ENCODE peak calls at places on chromosomes 6 and 20, in five cellular contexts. K is right lobe of liver, J is HCT116, E is body of pancreas, N is IMR-90. U is an unnamed sample.
A peak's percentile ranks its signal among the peaks of the same experiment; 100 is the strongest.

GRCh38 chr6:169042061-169042460 is 211.6 kb downstream of the THBS2 start:
- DNase-seq in E (no peak), N (no peak), J (no peak), K (no peak), U (no peak)

GRCh38 chr6:44100088-44100550 is 27.1 kb downstream of the MRPL14 start:
- DNase-seq in N (peak; percentile 37), K (no peak), J (no peak), E (peak; percentile 32), U (no peak)

GRCh38 chr6:79812195-79812594 is 135.2 kb downstream of the ELOVL4 start:
- DNase-seq in N (no peak), K (no peak), J (no peak), E (no peak), U (no peak)

GRCh38 chr20:46188866-46189265 is 70.8 kb downstream of the CD40 start:
- DNase-seq in J (no peak), N (no peak), K (no peak), E (no peak), U (no peak)

GRCh38 chr6:107355659-107356058 is 103.7 kb downstream of the PDSS2 start:
- DNase-seq in K (no peak), J (no peak), E (no peak), N (no peak), U (peak; percentile 52)

GRCh38 chr6:97656706-97657350 is 373.8 kb upstream of the MMS22L start:
- DNase-seq in K (no peak), J (no peak), E (no peak), N (no peak), U (no peak)

GRCh38 chr6:26022166-26022510 is 59.5 kb downstream of the TRIM38 start:
- DNase-seq in N (peak; percentile 88), J (peak; percentile 71), E (peak; percentile 63), K (no peak), U (peak; percentile 56)

GRCh38 chr6:157860505-157860991 is 37.5 kb downstream of the SNX9 start:
- DNase-seq in E (no peak), K (no peak), J (no peak), N (peak; percentile 55), U (no peak)

GRCh38 chr6:166435574-166435973 is 52.8 kb upstream of the MPC1 start:
- DNase-seq in J (no peak), E (no peak), N (no peak), K (no peak), U (no peak)

GRCh38 chr6:159828074-159828473 is 28.0 kb downstream of the PNLDC1 start:
- DNase-seq in E (peak; percentile 40), N (peak; percentile 14), J (no peak), K (no peak), U (no peak)

GRCh38 chr6:66376021-66376420 is 669.0 kb upstream of the EYS start:
- DNase-seq in E (no peak), N (no peak), J (no peak), K (no peak), U (no peak)

GRCh38 chr6:124964764-124965105 is 2.5 kb downstream of the RNF217 start:
- DNase-seq in E (no peak), J (no peak), N (no peak), K (no peak), U (no peak)

GRCh38 chr6:118735320-118735719 is 83.9 kb upstream of the CEP85L start:
- DNase-seq in E (no peak), N (no peak), J (no peak), K (no peak), U (no peak)

GRCh38 chr6:27214126-27214601 is 33.3 kb upstream of the PRSS16 start:
- DNase-seq in J (no peak), E (no peak), N (no peak), K (no peak), U (no peak)

GRCh38 chr6:54681987-54682386 is 164.6 kb upstream of the FAM83B start:
- DNase-seq in J (peak; percentile 12), N (peak; percentile 84), E (no peak), K (no peak), U (no peak)

GRCh38 chr20:57841297-57841866 is 131.6 kb upstream of the PMEPA1 start:
- DNase-seq in N (no peak), J (no peak), K (no peak), E (no peak), U (no peak)

GRCh38 chr20:38766071-38766470 is 17.8 kb downstream of the ACTR5 start:
- DNase-seq in K (no peak), E (no peak), N (no peak), J (no peak), U (no peak)

GRCh38 chr20:33093074-33093473 is 13.6 kb downstream of the BPIFB4 start:
- DNase-seq in E (no peak), J (no peak), K (no peak), N (no peak), U (no peak)

GRCh38 chr6:45974596-45974995 is 41.1 kb downstream of the CLIC5 start:
- DNase-seq in K (no peak), N (no peak), J (no peak), E (no peak), U (no peak)

GRCh38 chr6:108078191-108078590 is 3.6 kb upstream of the OSTM1 start:
- DNase-seq in K (no peak), J (no peak), N (no peak), E (no peak), U (no peak)

GRCh38 chr6:126632271-126632670 is 292.4 kb downstream of the CENPW start:
- DNase-seq in N (no peak), J (no peak), E (no peak), K (no peak), U (no peak)

GRCh38 chr6:49790340-49790739 is 3.3 kb upstream of the PGK2 start:
- DNase-seq in E (no peak), K (no peak), N (no peak), J (no peak), U (no peak)

GRCh38 chr20:31260326-31260932 is 3.0 kb downstream of the DEFB115 start:
- DNase-seq in J (peak; percentile 33), E (no peak), N (no peak), K (no peak), U (no peak)

GRCh38 chr20:258963-259362 is 1.4 kb downstream of the DEFB132 start:
- DNase-seq in E (no peak), K (no peak), J (peak; percentile 33), N (peak; percentile 16), U (no peak)

GRCh38 chr6:29845405-29846006 is 17.9 kb downstream of the HLA-G start:
- DNase-seq in E (no peak), K (no peak), N (no peak), J (peak; percentile 84), U (no peak)

GRCh38 chr6:3915076-3915791 is 66.1 kb downstream of the FAM50B start:
- DNase-seq in J (no peak), K (no peak), E (no peak), N (no peak), U (no peak)

GRCh38 chr20:51750037-51750769 is 18.0 kb downstream of the ATP9A start:
- DNase-seq in N (peak; percentile 94), K (peak; percentile 94), J (peak; percentile 96), E (peak; percentile 94), U (peak; percentile 43)

GRCh38 chr20:43994486-43995100 is 79.9 kb downstream of the TOX2 start:
- DNase-seq in K (no peak), N (peak; percentile 52), E (no peak), J (no peak), U (no peak)

GRCh38 chr20:51749674-51750036 is 18.5 kb downstream of the ATP9A start:
- DNase-seq in K (no peak), J (no peak), E (no peak), N (peak; percentile 79), U (no peak)

GRCh38 chr6:41937881-41938574 is 3.6 kb downstream of the CCND3 start:
- DNase-seq in K (no peak), J (no peak), N (no peak), E (no peak), U (peak; percentile 58)

GRCh38 chr20:60402209-60403058 is 444.2 kb downstream of the CDH26 start:
- DNase-seq in N (no peak), E (no peak), K (no peak), J (no peak), U (no peak)

GRCh38 chr6:91088976-91089375 is 502.1 kb upstream of the MAP3K7 start:
- DNase-seq in K (no peak), J (no peak), E (no peak), N (no peak), U (no peak)

GRCh38 chr6:11460837-11461661 is 76.5 kb upstream of the TMEM170B start:
- DNase-seq in N (no peak), K (no peak), J (no peak), E (no peak), U (no peak)

GRCh38 chr20:31856516-31856915 is 11.1 kb upstream of the FOXS1 start:
- DNase-seq in N (no peak), J (no peak), K (peak; percentile 23), E (no peak), U (no peak)

GRCh38 chr6:39887692-39888450 is 46.4 kb downstream of the MOCS1 start:
- DNase-seq in E (peak; percentile 78), K (no peak), N (peak; percentile 95), J (no peak), U (peak; percentile 86)
- TF ChIP-seq POLR2A in E (no peak), K (no peak), N (no peak), J (no peak), U (no peak)

GRCh38 chr6:5761370-5761769 is 245.4 kb downstream of the NRN1 start:
- DNase-seq in E (no peak), K (no peak), N (no peak), J (no peak), U (no peak)

GRCh38 chr6:5763871-5764270 is 242.9 kb downstream of the NRN1 start:
- DNase-seq in K (no peak), J (no peak), E (no peak), N (peak; percentile 8), U (no peak)

GRCh38 chr6:5763407-5763806 is 243.3 kb downstream of the NRN1 start:
- DNase-seq in N (peak; percentile 31), E (no peak), K (no peak), J (no peak), U (no peak)

GRCh38 chr6:5762561-5762968 is 244.2 kb downstream of the NRN1 start:
- DNase-seq in E (no peak), N (no peak), J (no peak), K (no peak), U (no peak)

GRCh38 chr6:5759571-5759970 is 247.2 kb downstream of the NRN1 start:
- DNase-seq in E (no peak), N (no peak), K (no peak), J (no peak), U (no peak)
- H3K9me3 ChIP-seq in E (no peaks in the 10 kb centered on the region), N (no peaks in the 10 kb centered on the region), K (no peaks in the 10 kb centered on the region), J (no peaks in the 10 kb centered on the region), U (peaks cover 9% of the 10 kb centered on the region)

GRCh38 chr6:15522026-15522425 is 140.8 kb downstream of the DTNBP1 start:
- DNase-seq in K (no peak), E (no peak), J (no peak), N (no peak), U (no peak)
- TF ChIP-seq POLR2A in K (no peak), E (no peak), J (no peak), N (no peak), U (no peak)

DNA sequence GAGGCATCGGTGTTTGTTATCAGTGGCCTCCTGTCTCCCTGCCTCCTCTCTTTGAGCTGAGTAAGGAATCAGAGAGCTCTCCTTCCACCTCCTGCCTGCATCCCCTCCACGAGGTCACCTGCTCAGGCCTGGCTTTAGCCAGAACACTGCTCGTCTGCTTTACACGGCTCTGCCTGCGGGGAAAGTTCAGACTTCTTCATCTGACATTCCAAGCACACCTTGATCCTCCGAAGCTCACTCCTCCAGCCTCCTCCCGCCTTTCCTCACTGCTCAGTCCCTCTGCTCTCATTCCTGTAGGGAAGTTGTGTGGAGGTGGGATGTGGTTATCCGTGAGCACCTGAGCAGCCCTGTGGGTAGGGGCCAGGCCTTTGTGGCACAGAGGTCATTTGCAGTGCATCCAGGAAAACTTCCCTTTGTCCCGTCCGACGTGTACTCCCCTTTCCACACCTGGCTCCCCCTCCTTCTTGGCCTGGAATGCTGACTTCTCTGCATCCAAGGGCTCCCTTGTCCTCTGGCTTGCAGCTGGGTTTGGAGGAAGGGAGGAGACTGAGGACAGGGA is 12.8 kb upstream of the CCDC167 start:
- DNase-seq in K (no peak), N (no peak), E (no peak), J (no peak), U (no peak)
- H3K9me3 ChIP-seq in K (no peaks in the 10 kb centered on the region), N (no peaks in the 10 kb centered on the region), E (no peaks in the 10 kb centered on the region), J (no peaks in the 10 kb centered on the region), U (no peaks in the 10 kb centered on the region)

U was measured in heart left ventricle.